ENCODE peak calls at places on chromosomes 2 and 18, in five cellular contexts. I, Y, R, F and J are unnamed samples.

GRCh38 chr18:28183418-28184078 is 6.6 kb upstream of the CDH2 start:
- DNase-seq in I (peak; percentile 82), Y (no peak), R (no peak), F (no peak), J (no peak)

GRCh38 chr2:53880756-53881155 is 21.0 kb upstream of the GPR75 start:
- DNase-seq in I (no peak), Y (no peak), R (no peak), F (no peak), J (no peak)

GRCh38 chr2:75994759-75995158 is 284.0 kb upstream of the GCFC2 start:
- DNase-seq in I (peak; percentile 35), Y (no peak), R (peak; percentile 31), F (no peak), J (no peak)

GRCh38 chr2:2644040-2644439 is 313.0 kb upstream of the MYT1L start:
- DNase-seq in I (no peak), Y (no peak), R (no peak), F (no peak), J (no peak)

GRCh38 chr2:208360259-208361076 is 46.1 kb upstream of the PTH2R start:
- DNase-seq in I (no peak), Y (no peak), R (no peak), F (no peak), J (no peak)

GRCh38 chr2:205889073-205889472 is 196.9 kb downstream of the INO80D start:
- DNase-seq in I (no peak), Y (no peak), R (no peak), F (no peak), J (peak; percentile 39)

GRCh38 chr2:160214461-160215055 is 14.5 kb upstream of the ITGB6 start:
- DNase-seq in I (peak; percentile 42), Y (no peak), R (no peak), F (no peak), J (peak; percentile 41)

GRCh38 chr2:137220438-137220998 is 455.2 kb downstream of the THSD7B start:
- DNase-seq in I (no peak), Y (no peak), R (no peak), F (no peak), J (no peak)

GRCh38 chr2:9673914-9674481 is 43.2 kb upstream of the YWHAQ start:
- DNase-seq in I (no peak), Y (no peak), R (no peak), F (no peak), J (no peak)

GRCh38 chr2:127984551-127984950 is 43.3 kb downstream of the SAP130 start:
- DNase-seq in I (peak; percentile 67), Y (no peak), R (no peak), F (no peak), J (no peak)

GRCh38 chr18:46555213-46555612 is 101.8 kb downstream of the LOXHD1 start:
- DNase-seq in I (peak; percentile 9), Y (no peak), R (no peak), F (no peak), J (no peak)

GRCh38 chr2:23939054-23939436 is 1.2 kb upstream of the UBXN2A start:
- DNase-seq in I (no peak), Y (no peak), R (no peak), F (no peak), J (no peak)

GRCh38 chr18:63138469-63139340 is 180.9 kb downstream of the BCL2 start:
- DNase-seq in I (no peak), Y (no peak), R (no peak), F (no peak), J (no peak)
- H3K4me3 ChIP-seq in I (no peak overlapping the region), Y (no peak overlapping the region), R (no peak overlapping the region), F (peak overlapping the region; percentile 1), J (no peak overlapping the region)

GRCh38 chr2:62329797-62330196 is 133.9 kb downstream of the B3GNT2 start:
- DNase-seq in I (no peak), Y (no peak), R (no peak), F (no peak), J (no peak)

GRCh38 chr2:62334440-62335058 is 138.6 kb downstream of the B3GNT2 start:
- DNase-seq in I (no peak), Y (no peak), R (no peak), F (no peak), J (no peak)

GRCh38 chr2:62330959-62331358 is 135.0 kb downstream of the B3GNT2 start:
- DNase-seq in I (no peak), Y (no peak), R (no peak), F (no peak), J (no peak)

GRCh38 chr2:62337403-62337802 is 141.5 kb downstream of the B3GNT2 start:
- DNase-seq in I (no peak), Y (no peak), R (no peak), F (no peak), J (no peak)

GRCh38 chr2:62333961-62334360 is 138.0 kb downstream of the B3GNT2 start:
- DNase-seq in I (no peak), Y (no peak), R (no peak), F (no peak), J (no peak)
- H3K27ac ChIP-seq in I (no peak overlapping the region), Y (no peak overlapping the region), R (no peak overlapping the region), F (no peak overlapping the region), J (no peak overlapping the region)

GRCh38 chr2:218402911-218403411 is 3.3 kb downstream of the CTDSP1 start:
- DNase-seq in I (no peak), Y (no peak), R (no peak), F (no peak), J (no peak)
- H3K4me3 ChIP-seq in I (peak overlapping the region; percentile 97), Y (no peak overlapping the region), R (no peak overlapping the region), F (no peak overlapping the region), J (no peak overlapping the region)

DNA sequence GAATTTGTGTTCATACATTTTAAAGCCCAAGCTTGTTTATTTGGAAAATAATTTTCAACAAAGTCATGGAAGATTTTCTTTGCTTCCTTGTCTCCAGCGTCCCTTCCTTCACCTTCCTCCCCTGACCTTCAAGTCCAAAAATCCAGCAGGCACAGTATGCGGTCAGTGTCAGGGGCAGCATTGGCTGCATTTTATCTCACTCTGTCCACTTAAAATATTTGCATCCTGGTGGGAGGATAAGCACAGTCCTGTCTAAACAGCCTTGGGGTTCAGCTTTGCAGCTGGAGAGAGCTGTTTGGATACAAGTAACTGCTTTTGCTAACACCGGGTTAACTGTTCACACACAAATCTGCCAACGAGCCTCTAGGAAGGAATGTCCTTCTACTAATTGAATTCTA is 318.1 kb downstream of the PDE11A start:
- DNase-seq in I (no peak), Y (no peak), R (no peak), F (no peak), J (no peak)
- H3K27ac ChIP-seq in I (no peak overlapping the region), Y (peak overlapping the region; percentile 74), R (no peak overlapping the region), F (peak overlapping the region; percentile 7), J (peak overlapping the region; percentile 88)

DNA sequence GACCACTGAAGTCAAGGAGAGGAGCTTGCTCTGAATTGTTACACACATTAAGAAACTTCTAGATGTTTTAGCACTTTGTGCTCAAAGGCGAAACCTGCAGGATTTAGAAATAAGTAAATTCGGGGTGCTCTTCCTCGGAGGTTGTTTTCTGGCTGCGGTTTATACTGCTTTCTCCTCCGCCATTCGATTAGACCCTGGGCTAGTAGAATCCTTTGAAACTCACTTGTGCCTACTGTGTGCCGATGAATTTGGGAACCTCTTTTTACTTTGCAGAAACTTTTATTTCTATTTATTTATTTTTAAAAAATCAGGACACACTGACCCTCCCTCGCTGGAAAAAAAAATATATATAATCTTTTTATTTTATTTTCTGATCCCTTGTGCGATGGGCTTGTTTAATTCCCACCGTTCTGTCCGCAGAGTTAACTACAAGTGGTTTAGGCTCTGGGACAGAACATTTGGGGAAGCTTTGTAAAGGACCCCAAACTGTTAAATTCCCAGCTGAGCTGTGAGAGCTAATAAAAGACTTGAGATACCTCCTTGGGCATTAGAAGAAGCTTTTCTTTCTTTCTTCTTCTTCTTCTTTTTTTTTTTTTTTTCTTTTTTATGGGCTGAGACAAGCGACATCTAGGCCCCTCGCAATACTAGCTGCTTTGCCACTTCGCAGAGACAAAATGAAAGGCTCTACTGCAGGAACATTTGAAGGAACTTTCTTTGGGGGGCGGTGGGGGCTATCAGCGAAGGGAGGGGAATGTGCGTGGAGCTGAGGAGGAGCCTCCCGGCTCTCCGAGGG is 3.8 kb downstream of the MEIS1 start:
- DNase-seq in I (no peak), Y (no peak), R (no peak), F (no peak), J (no peak)
- H3K4me3 ChIP-seq in I (no peak overlapping the region), Y (peak overlapping the region; percentile 63), R (no peak overlapping the region), F (peak overlapping the region; percentile 55), J (peak overlapping the region; percentile 2)

GRCh38 chr2:64127119-64127518 is 17.1 kb downstream of the PELI1 start:
- DNase-seq in I (no peak), Y (no peak), R (no peak), F (no peak), J (no peak)
- H3K27ac ChIP-seq in I (no peak overlapping the region), Y (no peak overlapping the region), R (no peak overlapping the region), F (no peak overlapping the region), J (no peak overlapping the region)